ENCODE peak calls at places on chromosome 17, in nine cellular contexts. N, B, Y, U, O, E, I, K and C are unnamed samples.

GRCh38 chr17:61481421-61481820 is 29.2 kb downstream of the TBX4 start:
- DNase-seq in N (no peak), B (no peak), Y (no peak), U (no peak), O (no peak), E (no peak), I (no peak), K (no peak), C (no peak)

GRCh38 chr17:76034433-76035185 is 7.5 kb upstream of the EVPL start:
- DNase-seq in N (no peak), B (no peak), Y (no peak), U (no peak), O (no peak), E (no peak), I (no peak), K (no peak), C (no peak)

GRCh38 chr17:73371846-73372245 is 60.0 kb upstream of the CDC42EP4 start:
- DNase-seq in N (no peak), B (no peak), Y (no peak), U (no peak), O (no peak), E (no peak), I (no peak), K (no peak), C (no peak)

GRCh38 chr17:8832711-8833352 is 33.7 kb upstream of the MFSD6L start:
- DNase-seq in N (no peak), B (no peak), Y (no peak), U (peak; percentile 2), O (peak; percentile 28), E (peak; percentile 0), I (no peak), K (peak; percentile 8), C (peak; percentile 57)

GRCh38 chr17:751269-752001 is 629 bp downstream of the GEMIN4 start:
- DNase-seq in N (peak; percentile 46), B (no peak), Y (no peak), U (no peak), O (peak; percentile 49), E (no peak), I (peak; percentile 30), K (peak; percentile 33), C (no peak)

GRCh38 chr17:76051571-76051970 is 20.7 kb downstream of the SRP68 start:
- DNase-seq in N (no peak), B (no peak), Y (no peak), U (no peak), O (no peak), E (no peak), I (no peak), K (no peak), C (no peak)

GRCh38 chr17:45146616-45147101 is 1.6 kb upstream of the HEXIM1 start:
- DNase-seq in N (peak; percentile 84), B (no peak), Y (no peak), U (no peak), O (peak; percentile 74), E (no peak), I (no peak), K (no peak), C (no peak)

GRCh38 chr17:45302649-45303173 is 14.1 kb downstream of the MAP3K14 start:
- DNase-seq in N (peak; percentile 86), B (no peak), Y (no peak), U (no peak), O (peak; percentile 60), E (no peak), I (no peak), K (no peak), C (no peak)

GRCh38 chr17:3963214-3964201 is 729 bp downstream of the ATP2A3 start:
- DNase-seq in N (no peak), B (no peak), Y (no peak), U (peak; percentile 23), O (peak; percentile 73), E (no peak), I (peak; percentile 63), K (no peak), C (no peak)

GRCh38 chr17:51948128-51948527 is 210.4 kb downstream of the CA10 start:
- DNase-seq in N (no peak), B (no peak), Y (no peak), U (no peak), O (peak; percentile 8), E (no peak), I (no peak), K (no peak), C (no peak)

GRCh38 chr17:32398946-32399345 is 45.4 kb upstream of the PSMD11 start:
- DNase-seq in N (no peak), B (no peak), Y (no peak), U (no peak), O (no peak), E (no peak), I (no peak), K (no peak), C (no peak)